ENCODE peak calls at places on chromosomes 4 and X, in ten cellular contexts. F is GM23338; E is neuronal stem cell; Z is ascending aorta; C is effector memory CD4-positive, alpha-beta T cell; Y is uterus; O is right atrium auricular region; M is CD4-positive, alpha-beta memory T cell; S is DND-41; K is K562. L is an unnamed sample. For H3K4me1, the result is how much of the 10 kb centered on the place peaks cover.

GRCh38 chr4:112938461-112939058 is 110.9 kb upstream of the ANK2 start:
- DNase-seq in Y (no peak), S (no peak), Z (no peak), M (no peak), E (peak), O (no peak), C (no peak), F (peak), K (no peak), L (no peak)

GRCh38 chrX:47772764-47773163 is 63.9 kb upstream of the ZNF81 start:
- DNase-seq in O (no peak), S (no peak), M (no peak), C (no peak), Z (no peak), Y (no peak), K (no peak), E (no peak), F (no peak), L (no peak)

GRCh38 chr4:76547167-76547760 is 112.2 kb downstream of the SHROOM3 start:
- DNase-seq in C (no peak), S (no peak), O (no peak), M (no peak), E (peak), Z (no peak), Y (no peak), F (no peak), K (no peak), L (no peak)

GRCh38 chr4:74379912-74380311 is 15.0 kb downstream of the EREG start:
- DNase-seq in K (no peak), O (no peak), Z (no peak), E (no peak), C (no peak), Y (no peak), F (no peak), S (no peak), M (no peak), L (no peak)

GRCh38 chrX:140712413-140713173 is 3.0 kb downstream of the LINC00632 start:
- DNase-seq in F (peak), S (no peak), C (peak), Y (no peak), E (peak), K (no peak), O (peak), Z (peak), M (peak), L (peak)

GRCh38 chrX:139203681-139204575 is 326.6 kb upstream of the F9 start:
- DNase-seq in E (no peak), M (no peak), O (no peak), C (no peak), K (peak), F (peak), Y (no peak), Z (no peak), S (no peak), L (no peak)

GRCh38 chrX:107691024-107691448 is 62.7 kb downstream of the PRPS1 start:
- DNase-seq in C (no peak), Y (peak), Z (peak), K (no peak), E (no peak), S (no peak), M (no peak), O (no peak), F (no peak), L (no peak)

GRCh38 chrX:116499780-116500179 is 37.0 kb upstream of the CT83 start:
- DNase-seq in M (no peak), E (no peak), O (no peak), C (no peak), Z (no peak), F (no peak), K (no peak), S (no peak), Y (no peak), L (no peak)

GRCh38 chr4:78568640-78569261 is 17.2 kb downstream of the ANXA3 start:
- DNase-seq in E (no peak), S (no peak), Z (no peak), F (no peak), K (no peak), Y (no peak), C (no peak), M (no peak), O (no peak), L (no peak)

GRCh38 chrX:140766024-140766611 is 56.6 kb downstream of the LINC00632 start:
- DNase-seq in S (peak), O (peak), F (peak), M (no peak), K (peak), C (no peak), Y (peak), Z (peak), E (peak), L (peak)

GRCh38 chrX:13808293-13808692 is 8.6 kb downstream of the GPM6B start:
- DNase-seq in K (no peak), O (no peak), S (no peak), C (no peak), E (no peak), M (no peak), Z (no peak), F (no peak), Y (no peak), L (no peak)

GRCh38 chr4:162952232-162952631 is 214.5 kb downstream of the NAF1 start:
- DNase-seq in Z (no peak), M (no peak), K (no peak), O (no peak), F (no peak), S (no peak), C (no peak), E (no peak), Y (no peak), L (no peak)

GRCh38 chr4:164383187-164384181 is 370.4 kb upstream of the SMIM31 start:
- DNase-seq in Z (peak), F (peak), K (no peak), Y (peak), O (no peak), M (no peak), E (peak), S (no peak), C (no peak), L (peak)

GRCh38 chr4:41438564-41438963 is 99.4 kb upstream of the LIMCH1 start:
- DNase-seq in E (no peak), C (no peak), S (no peak), O (no peak), K (no peak), Z (no peak), Y (no peak), M (no peak), F (no peak), L (no peak)

GRCh38 chr4:152678841-152679240 is 956 bp downstream of the TMEM154 start:
- DNase-seq in F (no peak), S (no peak), O (no peak), C (no peak), Z (no peak), Y (no peak), E (no peak), K (no peak), M (no peak), L (no peak)

GRCh38 chr4:6331018-6331417 is 61.4 kb downstream of the WFS1 start:
- DNase-seq in M (no peak), F (peak), Y (no peak), Z (no peak), S (peak), E (no peak), K (peak), C (no peak), O (no peak), L (peak)

GRCh38 chr4:172950990-172951389 is 217.6 kb upstream of the GALNT7 start:
- DNase-seq in M (no peak), E (no peak), Z (no peak), O (no peak), F (peak), S (no peak), Y (no peak), C (no peak), K (no peak), L (no peak)

GRCh38 chrX:15749642-15750610 is 11.9 kb downstream of the CA5B start:
- DNase-seq in Y (peak), E (no peak), O (peak), Z (peak), S (no peak), M (peak), C (peak), K (no peak), F (no peak), L (no peak)

DNA sequence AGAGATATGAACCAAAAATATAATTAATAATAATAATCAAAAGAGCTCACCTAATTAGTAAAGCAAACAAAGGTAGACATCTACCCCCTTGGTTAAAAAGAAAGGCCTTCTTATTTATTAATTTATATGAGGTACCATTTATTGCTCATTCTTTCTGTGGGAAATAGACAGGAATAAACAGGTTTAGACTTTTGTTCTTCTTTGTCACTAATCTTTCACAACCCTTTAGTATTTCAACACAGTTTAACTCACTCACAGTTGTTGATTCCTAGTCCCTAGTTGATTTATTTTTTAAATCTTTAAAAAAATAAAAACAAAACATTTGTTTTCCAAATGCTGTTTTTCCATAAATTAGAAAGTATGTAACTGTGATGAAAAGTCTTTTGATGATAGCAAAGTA is 5.6 kb downstream of the PPARGC1A start:
- DNase-seq in S (no peak), F (no peak), M (no peak), Z (no peak), K (no peak), O (no peak), E (no peak), Y (no peak), C (no peak), L (no peak)
- H3K4me1 ChIP-seq in S (under half), F (half or more), M (under half), Z (under half), K (under half), O (under half), E (under half), Y (under half), C (under half), L (under half)

DNA sequence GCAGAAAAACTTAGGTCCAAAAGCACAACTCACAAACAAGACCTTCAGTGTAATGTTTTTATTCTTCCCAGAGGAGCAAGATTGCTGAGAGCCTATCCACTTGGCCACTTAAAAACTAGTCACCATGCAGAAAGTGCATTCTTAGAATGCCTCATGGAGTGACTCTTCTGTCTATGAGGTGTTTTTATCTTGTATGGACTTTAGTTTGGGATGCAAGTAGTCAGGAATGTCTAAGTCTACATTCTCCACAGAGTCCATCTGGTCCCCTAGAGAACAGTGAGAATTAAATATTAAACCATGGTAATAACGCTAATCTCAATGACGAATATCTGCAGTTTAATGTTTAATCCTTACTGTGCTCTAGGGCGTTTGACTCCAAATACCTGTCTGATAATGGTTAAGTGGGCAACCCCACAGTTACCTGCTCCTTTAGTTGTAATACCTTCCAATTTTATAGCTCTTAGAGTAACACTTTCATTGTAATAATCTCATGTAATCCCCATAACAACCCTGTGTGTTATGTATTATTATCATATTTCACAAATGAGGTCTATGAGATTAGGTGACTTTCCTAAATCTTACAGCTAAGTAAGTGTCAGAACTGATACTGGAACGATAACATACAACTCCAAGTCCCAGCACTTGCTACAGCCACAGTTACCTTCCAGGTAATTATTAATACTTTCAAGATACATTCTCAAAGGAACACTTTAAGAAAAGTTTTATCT is 235.6 kb upstream of the JADE1 start:
- DNase-seq in Z (no peak), E (no peak), F (peak), M (no peak), S (no peak), Y (no peak), O (no peak), C (no peak), K (no peak), L (no peak)
- H3K4me1 ChIP-seq in Z (under half), E (under half), F (under half), M (under half), S (under half), Y (under half), O (under half), C (under half), K (under half), L (under half)

GRCh38 chr4:168877407-168877778 is 132.7 kb downstream of the CBR4 start:
- DNase-seq in K (no peak), O (no peak), E (no peak), S (no peak), M (no peak), F (peak), Z (no peak), Y (no peak), C (no peak), L (no peak)
- H3K4me1 ChIP-seq in K (under half), O (half or more), E (under half), S (under half), M (under half), F (under half), Z (half or more), Y (under half), C (under half), L (under half)

GRCh38 chr4:118972167-118972566 is 83.5 kb downstream of the SYNPO2 start:
- DNase-seq in E (no peak), C (no peak), K (no peak), S (no peak), Y (no peak), M (no peak), F (no peak), O (no peak), Z (no peak), L (no peak)
- H3K4me1 ChIP-seq in E (under half), C (under half), K (under half), S (under half), Y (under half), M (under half), F (under half), O (half or more), Z (half or more), L (under half)

DNA sequence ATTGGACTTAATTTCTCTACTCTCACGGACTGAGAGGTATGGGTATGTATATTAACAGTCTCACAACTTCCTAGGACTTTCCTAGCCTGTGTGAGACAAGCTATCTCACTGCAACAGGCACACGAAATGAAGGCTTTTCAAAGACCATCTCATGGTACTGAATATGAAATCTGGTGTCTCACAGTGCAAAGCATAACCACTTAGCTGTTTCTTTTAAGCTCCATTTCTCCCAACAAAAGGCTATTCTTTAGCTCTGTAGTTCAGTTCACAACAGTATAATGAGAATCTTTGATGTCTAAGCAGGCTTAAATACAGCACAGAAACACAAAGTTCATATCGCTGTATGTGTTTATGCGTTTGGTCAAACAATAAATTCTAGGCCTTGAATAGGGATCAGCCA is 116.2 kb upstream of the PCDH18 start:
- DNase-seq in K (no peak), C (no peak), M (no peak), S (no peak), Y (no peak), F (no peak), E (no peak), Z (no peak), O (no peak), L (no peak)
- H3K4me1 ChIP-seq in K (under half), C (under half), M (under half), S (under half), Y (under half), F (under half), E (under half), Z (under half), O (under half), L (under half)

DNA sequence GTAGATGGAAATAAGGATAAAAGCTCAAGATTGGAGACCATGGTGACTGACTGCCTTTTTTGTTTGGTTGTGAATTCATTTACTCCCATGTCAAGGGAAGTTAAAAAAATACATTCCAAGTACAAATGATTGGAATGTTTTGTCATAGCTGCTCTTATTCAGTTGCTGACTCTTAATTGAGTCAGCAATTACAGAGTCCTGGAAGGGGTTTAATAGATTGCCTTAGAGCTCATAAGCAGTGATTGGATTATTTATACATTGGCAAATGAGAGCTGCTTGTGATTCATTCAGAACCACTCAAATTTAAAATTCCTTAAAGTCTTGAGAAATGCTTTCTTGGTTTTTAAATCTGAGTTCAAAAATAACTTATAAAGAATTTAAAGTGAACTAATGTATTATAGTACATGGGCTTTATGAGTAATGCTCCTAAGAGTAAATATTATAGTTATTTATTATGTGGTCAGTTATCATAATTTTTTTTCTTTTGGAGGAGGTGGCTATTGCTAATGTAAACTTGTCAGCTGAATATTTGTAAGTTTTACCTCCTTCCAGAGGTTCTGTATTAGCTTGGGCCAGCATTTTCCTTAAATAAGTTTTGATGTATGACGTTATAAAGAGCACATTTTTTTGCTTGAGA is 13.6 kb downstream of the JADE1 start:
- DNase-seq in K (no peak), Y (no peak), Z (no peak), O (no peak), M (no peak), S (no peak), E (no peak), F (no peak), C (no peak), L (no peak)
- H3K4me1 ChIP-seq in K (under half), Y (under half), Z (under half), O (under half), M (half or more), S (under half), E (under half), F (half or more), C (under half), L (under half)

GRCh38 chr4:102823897-102824296 is 3.5 kb downstream of the UBE2D3 start:
- DNase-seq in M (no peak), S (no peak), Z (no peak), C (no peak), F (no peak), O (no peak), E (no peak), K (no peak), Y (no peak), L (no peak)
- H3K4me1 ChIP-seq in M (half or more), S (half or more), Z (under half), C (under half), F (half or more), O (half or more), E (under half), K (under half), Y (under half), L (under half)

L was measured in H9.